ENCODE peak calls at places on chromosomes 11 and 22, in eight cellular contexts. G is stimulated activated CD4-positive, alpha-beta T cell treated with anti-CD3 and anti-CD28 coated beads, Interleukin-2, amount 100 ng/mL, for 48 hours; Y is KG1; E is stimulated activated CD8-positive, alpha-beta memory T cell treated with anti-CD3 and anti-CD28 coated beads, Interleukin-2, amount 100 ng/mL, for 48 hours; O is SW480; Q is progenitor cell of endocrine pancreas; K is LHCN-M2; U is nucleus accumbens. M is an unnamed sample.
A peak's percentile ranks its signal among the peaks of the same experiment; 100 is the strongest.

GRCh38 chr11:112968988-112969714 is 7.9 kb downstream of the NCAM1 start:
- DNase-seq in G (no peak), Y (peak; percentile 30), E (no peak), O (peak; percentile 38), Q (no peak), K (peak; percentile 79), U (no peak), M (no peak)

GRCh38 chr11:2395211-2395730 is 5.3 kb upstream of the TSSC4 start:
- DNase-seq in G (no peak), Y (no peak), E (no peak), O (no peak), Q (no peak), K (no peak), U (no peak), M (no peak)

GRCh38 chr11:12019867-12020416 is 11.5 kb upstream of the DKK3 start:
- DNase-seq in G (no peak), Y (no peak), E (no peak), O (peak; percentile 17), Q (no peak), K (no peak), U (no peak), M (no peak)

GRCh38 chr11:72972541-72973128 is 158.4 kb downstream of the ATG16L2 start:
- DNase-seq in G (no peak), Y (no peak), E (no peak), O (no peak), Q (no peak), K (peak; percentile 41), U (no peak), M (no peak)

GRCh38 chr11:78097666-78098385 is 18.2 kb upstream of the NDUFC2 start:
- DNase-seq in G (no peak), Y (no peak), E (no peak), O (no peak), Q (no peak), K (no peak), U (no peak), M (no peak)

GRCh38 chr22:31282748-31283468 is 9.4 kb downstream of the PIK3IP1 start:
- DNase-seq in G (no peak), Y (no peak), E (no peak), O (no peak), Q (no peak), K (no peak), U (no peak), M (no peak)

GRCh38 chr11:82465481-82465880 is 268.2 kb downstream of the FAM181B start:
- DNase-seq in G (no peak), Y (no peak), E (no peak), O (no peak), Q (no peak), K (no peak), U (no peak), M (no peak)

GRCh38 chr22:30004101-30004500 is 76.2 kb upstream of the HORMAD2 start:
- DNase-seq in G (no peak), Y (no peak), E (no peak), O (no peak), Q (no peak), K (no peak), U (no peak), M (no peak)

GRCh38 chr11:9138612-9139579 is 47.5 kb upstream of the SCUBE2 start:
- DNase-seq in G (no peak), Y (no peak), E (no peak), O (peak; percentile 93), Q (no peak), K (peak; percentile 88), U (no peak), M (no peak)

GRCh38 chr11:116078101-116078561 is 573.9 kb upstream of the CADM1 start:
- DNase-seq in G (no peak), Y (peak; percentile 14), E (no peak), O (no peak), Q (no peak), K (peak; percentile 15), U (no peak), M (no peak)

GRCh38 chr11:82978422-82979099 is 77.0 kb downstream of the DDIAS start:
- DNase-seq in G (no peak), Y (no peak), E (no peak), O (peak; percentile 65), Q (no peak), K (peak; percentile 81), U (no peak), M (no peak)

GRCh38 chr11:128415539-128415938 is 171.8 kb downstream of the ETS1 start:
- DNase-seq in G (no peak), Y (no peak), E (no peak), O (no peak), Q (no peak), K (no peak), U (no peak), M (no peak)

GRCh38 chr11:35142481-35143207 is 3.7 kb downstream of the CD44 start:
- DNase-seq in G (no peak), Y (no peak), E (no peak), O (peak; percentile 32), Q (no peak), K (peak; percentile 77), U (no peak), M (no peak)

GRCh38 chr22:35987487-35987886 is 41.1 kb downstream of the RBFOX2 start:
- DNase-seq in G (no peak), Y (no peak), E (no peak), O (no peak), Q (no peak), K (peak; percentile 61), U (no peak), M (no peak)

GRCh38 chr11:25065711-25066110 is 568.9 kb downstream of the LUZP2 start:
- DNase-seq in G (no peak), Y (no peak), E (no peak), O (peak; percentile 2), Q (no peak), K (no peak), U (no peak), M (no peak)

GRCh38 chr11:67421421-67422031 is 6.0 kb downstream of the CARNS1 start:
- DNase-seq in G (no peak), Y (no peak), E (no peak), O (no peak), Q (no peak), K (no peak), U (no peak), M (no peak)

GRCh38 chr11:8693010-8693551 is 10.5 kb downstream of the RPL27A start:
- DNase-seq in G (no peak), Y (no peak), E (no peak), O (no peak), Q (no peak), K (peak; percentile 86), U (no peak), M (no peak)

GRCh38 chr22:49203091-49203862 is 624.4 kb downstream of the BRD1 start:
- DNase-seq in G (no peak), Y (no peak), E (no peak), O (no peak), Q (no peak), K (no peak), U (no peak), M (no peak)

GRCh38 chr11:119493712-119494111 is 70.7 kb upstream of the THY1 start:
- DNase-seq in G (peak; percentile 7), Y (no peak), E (no peak), O (peak; percentile 52), Q (peak; percentile 70), K (no peak), U (no peak), M (no peak)

GRCh38 chr11:30992513-30992849 is 377.1 kb downstream of the DCDC1 start:
- DNase-seq in G (no peak), Y (no peak), E (no peak), O (no peak), Q (no peak), K (no peak), U (no peak), M (no peak)

GRCh38 chr11:118437046-118437735 is 899 bp downstream of the KMT2A start:
- DNase-seq in G (peak; percentile 34), Y (no peak), E (peak; percentile 32), O (peak; percentile 36), Q (peak; percentile 21), K (peak; percentile 31), U (peak; percentile 42), M (no peak)

GRCh38 chr11:19808076-19808911 is 95.7 kb downstream of the NAV2 start:
- DNase-seq in G (no peak), Y (no peak), E (no peak), O (no peak), Q (no peak), K (no peak), U (no peak), M (no peak)

GRCh38 chr11:64859542-64860414 is 15.3 kb upstream of the CDC42BPG start:
- DNase-seq in G (no peak), Y (peak; percentile 68), E (peak; percentile 56), O (no peak), Q (no peak), K (no peak), U (no peak), M (no peak)

GRCh38 chr11:47415949-47416472 is 7.6 kb downstream of the SLC39A13 start:
- DNase-seq in G (no peak), Y (no peak), E (no peak), O (peak; percentile 78), Q (no peak), K (peak; percentile 95), U (no peak), M (no peak)

GRCh38 chr11:65180877-65181568 is 705 bp upstream of the CAPN1 start:
- DNase-seq in G (peak; percentile 61), Y (peak; percentile 85), E (peak; percentile 41), O (peak; percentile 71), Q (peak; percentile 85), K (peak; percentile 63), U (no peak), M (peak; percentile 37)

GRCh38 chr11:18392434-18393321 is 1.7 kb upstream of the LDHA start:
- DNase-seq in G (no peak), Y (no peak), E (no peak), O (no peak), Q (no peak), K (no peak), U (no peak), M (no peak)

GRCh38 chr11:73266644-73267015 is 5.5 kb upstream of the P2RY6 start:
- DNase-seq in G (no peak), Y (no peak), E (no peak), O (no peak), Q (no peak), K (peak; percentile 80), U (no peak), M (no peak)

M was measured in amygdala.